ENCODE peak calls at places on chromosomes 12 and 14, in seven cellular contexts. One of them, this sample, is unnamed.

GRCh38 chr12:102643871-102644551 is 163.6 kb upstream of the IGF1 start:
- DNase-seq in stomach: no peak
- DNase-seq in HepG2: no peak
- DNase-seq in H1: no peak
- DNase-seq in HCT116: no peak
- DNase-seq in breast epithelium: no peak
- DNase-seq in spleen: no peak
- DNase-seq in this sample: no peak

GRCh38 chr12:4449862-4450222 is 4.2 kb upstream of the FGF6 start:
- DNase-seq in stomach: no peak
- DNase-seq in HepG2: no peak
- DNase-seq in H1: no peak
- DNase-seq in HCT116: no peak
- DNase-seq in breast epithelium: no peak
- DNase-seq in spleen: no peak
- DNase-seq in this sample: no peak

GRCh38 chr12:130830246-130830551 is 8.9 kb downstream of the STX2 start:
- DNase-seq in stomach: no peak
- DNase-seq in HepG2: no peak
- DNase-seq in H1: no peak
- DNase-seq in HCT116: no peak
- DNase-seq in breast epithelium: no peak
- DNase-seq in spleen: no peak
- DNase-seq in this sample: no peak

GRCh38 chr12:97474987-97475386 is 12.4 kb downstream of the RMST start:
- DNase-seq in stomach: no peak
- DNase-seq in HepG2: no peak
- DNase-seq in H1: no peak
- DNase-seq in HCT116: no peak
- DNase-seq in breast epithelium: no peak
- DNase-seq in spleen: no peak
- DNase-seq in this sample: no peak

GRCh38 chr14:61749867-61750266 is 12.4 kb upstream of the SNAPC1 start:
- DNase-seq in stomach: no peak
- DNase-seq in HepG2: peak; percentile 45
- DNase-seq in H1: no peak
- DNase-seq in HCT116: no peak
- DNase-seq in breast epithelium: no peak
- DNase-seq in spleen: no peak
- DNase-seq in this sample: no peak

GRCh38 chr12:46185686-46186085 is 83.2 kb downstream of the SLC38A1 start:
- DNase-seq in stomach: no peak
- DNase-seq in HepG2: no peak
- DNase-seq in H1: no peak
- DNase-seq in HCT116: no peak
- DNase-seq in breast epithelium: no peak
- DNase-seq in spleen: no peak
- DNase-seq in this sample: no peak

GRCh38 chr14:96631621-96632362 is 129.6 kb downstream of the PAPOLA start:
- DNase-seq in stomach: peak; percentile 18
- DNase-seq in HepG2: no peak
- DNase-seq in H1: no peak
- DNase-seq in HCT116: no peak
- DNase-seq in breast epithelium: no peak
- DNase-seq in spleen: no peak
- DNase-seq in this sample: no peak

GRCh38 chr14:77212933-77213656 is 31.5 kb downstream of the TMEM63C start:
- DNase-seq in stomach: peak; percentile 51
- DNase-seq in HepG2: peak; percentile 13
- DNase-seq in H1: peak; percentile 38
- DNase-seq in HCT116: peak; percentile 28
- DNase-seq in breast epithelium: no peak
- DNase-seq in spleen: no peak
- DNase-seq in this sample: no peak

GRCh38 chr12:77488041-77488620 is 342.6 kb upstream of the NAV3 start:
- DNase-seq in stomach: no peak
- DNase-seq in HepG2: no peak
- DNase-seq in H1: no peak
- DNase-seq in HCT116: no peak
- DNase-seq in breast epithelium: no peak
- DNase-seq in spleen: no peak
- DNase-seq in this sample: no peak

GRCh38 chr14:89617471-89618291 is 200.6 kb upstream of the FOXN3 start:
- DNase-seq in stomach: peak; percentile 45
- DNase-seq in HepG2: peak; percentile 12
- DNase-seq in H1: no peak
- DNase-seq in HCT116: no peak
- DNase-seq in breast epithelium: no peak
- DNase-seq in spleen: no peak
- DNase-seq in this sample: no peak

GRCh38 chr12:7832059-7832696 is 40.5 kb downstream of the SLC2A14 start:
- DNase-seq in stomach: no peak
- DNase-seq in HepG2: peak; percentile 62
- DNase-seq in H1: no peak
- DNase-seq in HCT116: peak; percentile 32
- DNase-seq in breast epithelium: no peak
- DNase-seq in spleen: no peak
- DNase-seq in this sample: no peak

GRCh38 chr12:67885370-67886169 is 103.7 kb upstream of the IFNG-AS1 start:
- DNase-seq in stomach: no peak
- DNase-seq in HepG2: no peak
- DNase-seq in H1: no peak
- DNase-seq in HCT116: no peak
- DNase-seq in breast epithelium: no peak
- DNase-seq in spleen: no peak
- DNase-seq in this sample: no peak

GRCh38 chr14:101600891-101601602 is 39.8 kb downstream of the DIO3 start:
- DNase-seq in stomach: no peak
- DNase-seq in HepG2: no peak
- DNase-seq in H1: no peak
- DNase-seq in HCT116: no peak
- DNase-seq in breast epithelium: peak; percentile 36
- DNase-seq in spleen: peak; percentile 58
- DNase-seq in this sample: no peak

GRCh38 chr12:74129702-74130101 is 407.9 kb upstream of the ATXN7L3B start:
- DNase-seq in stomach: no peak
- DNase-seq in HepG2: no peak
- DNase-seq in H1: no peak
- DNase-seq in HCT116: no peak
- DNase-seq in breast epithelium: no peak
- DNase-seq in spleen: no peak
- DNase-seq in this sample: no peak

GRCh38 chr14:35858521-35859209 is 32.5 kb downstream of the BRMS1L start:
- DNase-seq in stomach: no peak
- DNase-seq in HepG2: no peak
- DNase-seq in H1: no peak
- DNase-seq in HCT116: no peak
- DNase-seq in breast epithelium: no peak
- DNase-seq in spleen: no peak
- DNase-seq in this sample: no peak

GRCh38 chr14:105473033-105473676 is 1.5 kb upstream of the CRIP2 start:
- DNase-seq in stomach: no peak
- DNase-seq in HepG2: no peak
- DNase-seq in H1: no peak
- DNase-seq in HCT116: no peak
- DNase-seq in breast epithelium: no peak
- DNase-seq in spleen: no peak
- DNase-seq in this sample: no peak

GRCh38 chr12:1972856-1973317 is 31.4 kb downstream of the DCP1B start:
- DNase-seq in stomach: no peak
- DNase-seq in HepG2: no peak
- DNase-seq in H1: no peak
- DNase-seq in HCT116: no peak
- DNase-seq in breast epithelium: no peak
- DNase-seq in spleen: no peak
- DNase-seq in this sample: no peak

GRCh38 chr12:114293571-114294302 is 112.2 kb downstream of the TBX5 start:
- DNase-seq in stomach: no peak
- DNase-seq in HepG2: no peak
- DNase-seq in H1: no peak
- DNase-seq in HCT116: no peak
- DNase-seq in breast epithelium: no peak
- DNase-seq in spleen: no peak
- DNase-seq in this sample: no peak

GRCh38 chr12:49636979-49637378 is 13.6 kb downstream of the PRPF40B start:
- DNase-seq in stomach: peak; percentile 52
- DNase-seq in HepG2: peak; percentile 58
- DNase-seq in H1: no peak
- DNase-seq in HCT116: peak; percentile 22
- DNase-seq in breast epithelium: no peak
- DNase-seq in spleen: no peak
- DNase-seq in this sample: peak; percentile 40

GRCh38 chr14:91138511-91139359 is 24.9 kb downstream of the DGLUCY start:
- DNase-seq in stomach: no peak
- DNase-seq in HepG2: peak; percentile 40
- DNase-seq in H1: no peak
- DNase-seq in HCT116: no peak
- DNase-seq in breast epithelium: no peak
- DNase-seq in spleen: peak; percentile 28
- DNase-seq in this sample: no peak

GRCh38 chr14:63203015-63203414 is 1.2 kb upstream of the RHOJ start:
- DNase-seq in stomach: no peak
- DNase-seq in HepG2: no peak
- DNase-seq in H1: no peak
- DNase-seq in HCT116: no peak
- DNase-seq in breast epithelium: no peak
- DNase-seq in spleen: no peak
- DNase-seq in this sample: no peak

GRCh38 chr14:63205281-63205575 is 985 bp downstream of the RHOJ start:
- DNase-seq in stomach: no peak
- DNase-seq in HepG2: no peak
- DNase-seq in H1: no peak
- DNase-seq in HCT116: no peak
- DNase-seq in breast epithelium: no peak
- DNase-seq in spleen: no peak
- DNase-seq in this sample: no peak

GRCh38 chr14:63205850-63206249 is 1.6 kb downstream of the RHOJ start:
- DNase-seq in stomach: no peak
- DNase-seq in HepG2: no peak
- DNase-seq in H1: no peak
- DNase-seq in HCT116: no peak
- DNase-seq in breast epithelium: no peak
- DNase-seq in spleen: no peak
- DNase-seq in this sample: no peak

GRCh38 chr14:63203618-63204406 is 431 bp upstream of the RHOJ start:
- DNase-seq in stomach: peak; percentile 47
- DNase-seq in HepG2: peak; percentile 90
- DNase-seq in H1: peak; percentile 29
- DNase-seq in HCT116: no peak
- DNase-seq in breast epithelium: peak; percentile 54
- DNase-seq in spleen: peak; percentile 74
- DNase-seq in this sample: peak; percentile 85

GRCh38 chr14:63204407-63205280 is at the start of gene RHOJ:
- DNase-seq in stomach: no peak
- DNase-seq in HepG2: no peak
- DNase-seq in H1: no peak
- DNase-seq in HCT116: no peak
- DNase-seq in breast epithelium: no peak
- DNase-seq in spleen: peak; percentile 66
- DNase-seq in this sample: peak; percentile 44
- H3K4me3 ChIP-seq in stomach: peak within 1 kb of the TSS; percentile 45
- H3K4me3 ChIP-seq in HepG2: peak within 1 kb of the TSS; percentile 36
- H3K4me3 ChIP-seq in H1: no peak within 1 kb of the TSS
- H3K4me3 ChIP-seq in HCT116: no peak within 1 kb of the TSS
- H3K4me3 ChIP-seq in breast epithelium: peak within 1 kb of the TSS; percentile 72
- H3K4me3 ChIP-seq in spleen: peak within 1 kb of the TSS; percentile 43
- H3K4me3 ChIP-seq in this sample: peak within 1 kb of the TSS; percentile 80

GRCh38 chr12:57377103-57377840 is 53.6 kb downstream of the R3HDM2 start:
- DNase-seq in stomach: no peak
- DNase-seq in HepG2: no peak
- DNase-seq in H1: no peak
- DNase-seq in HCT116: no peak
- DNase-seq in breast epithelium: no peak
- DNase-seq in spleen: no peak
- DNase-seq in this sample: no peak
- TF ChIP-seq POLR2AphosphoS5 in stomach: no peak
- TF ChIP-seq POLR2AphosphoS5 in HepG2: no peak
- TF ChIP-seq POLR2AphosphoS5 in H1: no peak
- TF ChIP-seq POLR2AphosphoS5 in HCT116: no peak
- TF ChIP-seq POLR2AphosphoS5 in breast epithelium: no peak
- TF ChIP-seq POLR2AphosphoS5 in spleen: no peak
- TF ChIP-seq POLR2AphosphoS5 in this sample: no peak

GRCh38 chr14:49895480-49895879 is 2.6 kb downstream of the ARF6 start:
- DNase-seq in stomach: no peak
- DNase-seq in HepG2: no peak
- DNase-seq in H1: no peak
- DNase-seq in HCT116: no peak
- DNase-seq in breast epithelium: no peak
- DNase-seq in spleen: no peak
- DNase-seq in this sample: no peak
- H3K27ac ChIP-seq in stomach: no peak overlapping the region
- H3K27ac ChIP-seq in HepG2: no peak overlapping the region
- H3K27ac ChIP-seq in H1: no peak overlapping the region
- H3K27ac ChIP-seq in HCT116: no peak overlapping the region
- H3K27ac ChIP-seq in breast epithelium: peak overlapping the region; percentile 99
- H3K27ac ChIP-seq in spleen: peak overlapping the region; percentile 32
- H3K27ac ChIP-seq in this sample: no peak overlapping the region

GRCh38 chr12:41888285-41888684 is 256.4 kb downstream of the GXYLT1 start:
- DNase-seq in stomach: no peak
- DNase-seq in HepG2: no peak
- DNase-seq in H1: no peak
- DNase-seq in HCT116: no peak
- DNase-seq in breast epithelium: no peak
- DNase-seq in spleen: no peak
- DNase-seq in this sample: no peak
- H3K4me3 ChIP-seq in stomach: no peak overlapping the region
- H3K4me3 ChIP-seq in HepG2: no peak overlapping the region
- H3K4me3 ChIP-seq in H1: no peak overlapping the region
- H3K4me3 ChIP-seq in HCT116: no peak overlapping the region
- H3K4me3 ChIP-seq in breast epithelium: no peak overlapping the region
- H3K4me3 ChIP-seq in spleen: no peak overlapping the region
- H3K4me3 ChIP-seq in this sample: no peak overlapping the region

DNA sequence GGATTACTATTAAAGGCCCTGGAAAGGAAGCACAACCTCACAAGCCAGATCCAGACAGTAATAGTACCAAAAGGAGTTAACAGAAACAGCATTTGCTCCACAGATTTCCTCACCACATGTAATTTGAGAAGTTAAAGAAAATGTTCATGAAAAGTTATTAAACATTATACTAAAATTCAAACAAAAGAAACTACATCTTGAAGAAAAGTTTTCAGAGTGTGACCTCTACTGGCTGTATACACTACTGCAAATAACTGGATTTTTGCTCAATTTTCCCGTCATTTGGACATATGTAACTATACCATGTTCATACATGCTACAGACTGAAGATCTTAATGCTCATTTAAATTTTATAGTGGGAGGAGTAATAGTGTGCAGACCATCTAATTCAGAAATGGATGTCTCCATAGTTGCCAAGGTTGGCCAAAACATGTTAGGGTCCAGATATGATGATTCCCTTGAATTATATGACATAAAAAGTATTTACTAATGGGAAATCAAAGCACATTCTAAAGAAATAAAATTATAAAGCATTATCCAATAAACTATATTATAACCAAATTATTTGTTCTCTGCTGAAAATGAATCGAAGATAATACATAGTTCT is 5.6 kb downstream of the KRR1 start:
- DNase-seq in stomach: no peak
- DNase-seq in HepG2: peak; percentile 9
- DNase-seq in H1: no peak
- DNase-seq in HCT116: no peak
- DNase-seq in breast epithelium: no peak
- DNase-seq in spleen: no peak
- DNase-seq in this sample: no peak
- TF ChIP-seq POLR2AphosphoS5 in stomach: no peak
- TF ChIP-seq POLR2AphosphoS5 in HepG2: no peak
- TF ChIP-seq POLR2AphosphoS5 in H1: no peak
- TF ChIP-seq POLR2AphosphoS5 in HCT116: no peak
- TF ChIP-seq POLR2AphosphoS5 in breast epithelium: no peak
- TF ChIP-seq POLR2AphosphoS5 in spleen: no peak
- TF ChIP-seq POLR2AphosphoS5 in this sample: no peak

GRCh38 chr14:32537166-32537565 is 208.1 kb downstream of the AKAP6 start:
- DNase-seq in stomach: no peak
- DNase-seq in HepG2: no peak
- DNase-seq in H1: no peak
- DNase-seq in HCT116: no peak
- DNase-seq in breast epithelium: no peak
- DNase-seq in spleen: no peak
- DNase-seq in this sample: no peak
- H3K27ac ChIP-seq in stomach: no peak overlapping the region
- H3K27ac ChIP-seq in HepG2: no peak overlapping the region
- H3K27ac ChIP-seq in H1: no peak overlapping the region
- H3K27ac ChIP-seq in HCT116: no peak overlapping the region
- H3K27ac ChIP-seq in breast epithelium: no peak overlapping the region
- H3K27ac ChIP-seq in spleen: no peak overlapping the region
- H3K27ac ChIP-seq in this sample: no peak overlapping the region

This sample was measured in SK-N-MC.